ENCODE peak calls at places on chromosomes 6 and 20, in seven cellular contexts. T, H, U, F, D, Y and Z are unnamed samples.

GRCh38 chr6:168961257-168961656 is 292.4 kb downstream of the THBS2 start:
- DNase-seq in T (no peak), Y (no peak), D (no peak), H (no peak), U (no peak), F (no peak), Z (no peak)

GRCh38 chr6:3410385-3411360 is 46.2 kb downstream of the SLC22A23 start:
- DNase-seq in D (peak; percentile 58), T (peak; percentile 97), U (peak; percentile 51), H (peak; percentile 85), F (no peak), Y (peak; percentile 53), Z (peak; percentile 20)

GRCh38 chr20:4261333-4262284 is 246.3 kb upstream of the RNF24 start:
- DNase-seq in H (no peak), D (no peak), T (peak; percentile 29), F (no peak), U (no peak), Y (no peak), Z (no peak)

GRCh38 chr6:32088487-32089049 is 20.6 kb downstream of the TNXB start:
- DNase-seq in T (no peak), F (no peak), D (no peak), U (no peak), H (no peak), Y (no peak), Z (no peak)

GRCh38 chr6:82396964-82397761 is 33.5 kb downstream of the TPBG start:
- DNase-seq in Y (no peak), U (peak; percentile 89), H (no peak), T (no peak), D (peak; percentile 57), F (no peak), Z (peak; percentile 84)

GRCh38 chr6:10720229-10720959 is 2.5 kb upstream of the TMEM14C start:
- DNase-seq in T (no peak), U (no peak), D (no peak), Y (peak; percentile 54), F (no peak), H (no peak), Z (no peak)

GRCh38 chr6:74638467-74638866 is 567.4 kb downstream of the COL12A1 start:
- DNase-seq in F (no peak), D (no peak), T (no peak), H (no peak), U (no peak), Y (no peak), Z (no peak)

GRCh38 chr6:112743343-112743742 is 396.2 kb downstream of the RFPL4B start:
- DNase-seq in T (peak; percentile 66), U (no peak), F (no peak), H (no peak), D (no peak), Y (no peak), Z (no peak)

GRCh38 chr6:82248233-82248735 is 740 bp upstream of the IBTK start:
- DNase-seq in T (peak; percentile 42), U (peak; percentile 49), D (peak; percentile 92), F (no peak), H (no peak), Y (no peak), Z (peak; percentile 95)

GRCh38 chr6:144347447-144347758 is 62.3 kb downstream of the UTRN start:
- DNase-seq in T (no peak), Y (no peak), U (no peak), F (no peak), H (no peak), D (no peak), Z (no peak)

GRCh38 chr6:125747589-125748533 is 1.6 kb upstream of the HEY2 start:
- DNase-seq in U (no peak), H (peak; percentile 14), Y (no peak), D (no peak), T (peak; percentile 78), F (no peak), Z (no peak)
- TF ChIP-seq REST in U (no peak), H (no peak), Y (no peak), D (no peak), T (no peak), F (no peak), Z (no peak)

GRCh38 chr20:63970714-63971431 is 1.1 kb upstream of the ZNF512B start:
- DNase-seq in Y (no peak), F (no peak), T (no peak), U (no peak), D (no peak), H (no peak), Z (no peak)

GRCh38 chr20:63974402-63975200 is 4.8 kb downstream of the SAMD10 start:
- DNase-seq in T (no peak), F (no peak), H (no peak), U (no peak), D (peak; percentile 36), Y (no peak), Z (no peak)

GRCh38 chr20:63973636-63974401 is 4.1 kb upstream of the ZNF512B start:
- DNase-seq in F (no peak), H (peak; percentile 82), U (peak; percentile 62), T (peak; percentile 91), Y (peak; percentile 72), D (peak; percentile 87), Z (no peak)

GRCh38 chr20:63973160-63973479 is 3.4 kb upstream of the ZNF512B start:
- DNase-seq in F (no peak), D (no peak), Y (no peak), U (no peak), T (no peak), H (no peak), Z (no peak)

GRCh38 chr20:63972312-63973159 is 2.8 kb upstream of the ZNF512B start:
- DNase-seq in H (no peak), U (no peak), F (no peak), T (no peak), Y (no peak), D (no peak), Z (no peak)
- TF ChIP-seq REST in H (no peak), U (no peak), F (no peak), T (no peak), Y (no peak), D (no peak), Z (no peak)

DNA sequence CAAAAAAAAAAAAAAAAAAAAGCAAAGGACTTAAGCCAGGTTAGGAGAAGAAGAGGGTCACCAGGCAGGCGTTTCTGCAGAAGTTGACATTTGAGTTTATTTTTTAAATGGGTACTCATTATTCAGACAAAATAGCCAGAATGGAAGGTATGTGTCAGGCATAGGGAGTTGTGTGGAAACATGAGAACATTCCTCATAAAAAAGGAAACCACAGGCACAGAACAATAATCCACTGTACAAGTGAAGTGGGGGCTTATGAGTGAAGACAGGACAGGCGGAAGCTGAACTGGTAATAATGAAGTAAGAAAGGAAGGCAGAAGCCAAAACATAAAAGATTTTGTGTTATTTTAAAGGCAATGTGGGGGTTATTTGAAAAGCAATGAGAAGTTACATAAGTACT is 104.6 kb downstream of the EPB41L2 start:
- DNase-seq in T (no peak), Y (no peak), D (no peak), F (no peak), H (no peak), U (no peak), Z (no peak)
- TF ChIP-seq REST in T (no peak), Y (no peak), D (no peak), F (no peak), H (no peak), U (no peak), Z (no peak)

GRCh38 chr20:49344975-49345374 is 67.1 kb upstream of the ZNFX1 start:
- DNase-seq in U (no peak), T (no peak), D (peak; percentile 83), H (no peak), Y (no peak), F (no peak), Z (no peak)
- TF ChIP-seq REST in U (no peak), T (no peak), D (no peak), H (no peak), Y (no peak), F (no peak), Z (no peak)

GRCh38 chr6:128822271-128822670 is 60.7 kb upstream of the LAMA2 start:
- DNase-seq in D (no peak), T (no peak), U (no peak), H (no peak), F (no peak), Y (no peak), Z (no peak)

GRCh38 chr6:128826606-128827005 is 56.3 kb upstream of the LAMA2 start:
- DNase-seq in F (no peak), D (no peak), Y (no peak), H (no peak), U (no peak), T (no peak), Z (no peak)

GRCh38 chr6:128827675-128828464 is 55.1 kb upstream of the LAMA2 start:
- DNase-seq in F (no peak), H (no peak), U (no peak), T (no peak), D (no peak), Y (no peak), Z (no peak)
- TF ChIP-seq REST in F (no peak), H (no peak), U (no peak), T (no peak), D (no peak), Y (no peak), Z (no peak)

DNA sequence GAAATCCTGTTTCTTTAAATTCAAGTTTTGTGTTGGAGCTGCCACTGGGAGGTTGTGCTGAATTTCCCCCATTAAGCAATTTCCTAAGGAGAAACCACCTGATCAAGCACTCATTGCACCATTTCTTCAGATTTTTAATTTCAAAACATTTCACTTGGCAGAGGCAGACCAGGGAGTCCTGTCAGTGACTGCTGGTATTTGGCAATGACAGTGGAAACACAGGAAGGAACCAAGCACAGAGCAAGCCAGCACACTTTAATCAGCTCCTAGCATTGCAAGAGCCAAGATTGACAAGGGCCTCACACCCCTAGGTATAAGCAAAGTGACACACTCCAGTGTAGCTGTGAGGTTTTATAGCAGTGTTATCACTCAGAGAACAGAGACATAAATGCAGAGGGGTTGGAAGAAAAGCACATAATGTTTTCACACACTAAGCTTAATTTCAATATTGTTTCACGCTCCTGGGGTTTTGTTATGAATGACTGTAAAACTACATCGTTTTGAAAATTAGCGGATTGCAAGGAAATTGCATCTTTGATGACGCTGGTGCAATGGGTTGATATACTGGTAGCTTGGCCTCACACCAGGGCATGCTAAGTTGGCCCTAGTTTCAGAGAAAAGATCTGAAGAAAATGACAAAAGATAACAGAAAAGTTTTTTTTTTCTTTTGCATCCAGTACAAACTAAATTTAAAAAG is 768.4 kb downstream of the TFAP2A start:
- DNase-seq in F (no peak), U (no peak), D (no peak), T (peak; percentile 2), H (no peak), Y (peak; percentile 95), Z (no peak)
- TF ChIP-seq REST in F (no peak), U (no peak), D (no peak), T (no peak), H (no peak), Y (peak; percentile 54), Z (no peak)

GRCh38 chr6:52512199-52512598 is 64.7 kb downstream of the TRAM2 start:
- DNase-seq in F (no peak), U (peak; percentile 10), D (peak; percentile 18), T (no peak), H (peak; percentile 47), Y (no peak), Z (no peak)
- TF ChIP-seq REST in F (no peak), U (no peak), D (no peak), T (no peak), H (no peak), Y (no peak), Z (no peak)

GRCh38 chr20:2840967-2841531 is 504 bp downstream of the VPS16 start:
- DNase-seq in Y (peak; percentile 39), U (no peak), F (no peak), H (peak; percentile 67), T (peak; percentile 65), D (peak; percentile 59), Z (no peak)
- TF ChIP-seq REST in Y (no peak), U (no peak), F (no peak), H (no peak), T (no peak), D (no peak), Z (no peak)